ENCODE peak calls at places on chromosomes 13 and 19, in six cellular contexts. I is heart left ventricle; X is CD8-positive, alpha-beta memory T cell; G is CD8-positive, alpha-beta T cell; F is breast epithelium; D is adrenal gland. Z is an unnamed sample.

GRCh38 chr19:49807888-49808675 is 5.0 kb downstream of the FUZ start:
- DNase-seq in I (no peak), X (no peak), G (no peak), F (no peak), D (no peak), Z (no peak)

GRCh38 chr13:21061077-21061945 is at the start of gene LATS2:
- DNase-seq in I (peak; percentile 98), X (peak; percentile 43), G (peak; percentile 69), F (peak; percentile 95), D (peak; percentile 98), Z (peak; percentile 99)

GRCh38 chr19:19274716-19275115 is 1.6 kb upstream of the TM6SF2 start:
- DNase-seq in I (no peak), X (no peak), G (no peak), F (no peak), D (no peak), Z (no peak)

GRCh38 chr19:1133471-1133929 is 29.7 kb downstream of the GPX4 start:
- DNase-seq in I (no peak), X (peak; percentile 61), G (peak; percentile 83), F (no peak), D (no peak), Z (no peak)

GRCh38 chr13:106625578-106625977 is 57.6 kb upstream of the ARGLU1 start:
- DNase-seq in I (no peak), X (no peak), G (no peak), F (no peak), D (no peak), Z (no peak)

GRCh38 chr13:98206946-98207345 is 29.9 kb upstream of the RNF113B start:
- DNase-seq in I (no peak), X (no peak), G (no peak), F (no peak), D (no peak), Z (no peak)

GRCh38 chr19:7833225-7834156 is 3.5 kb downstream of the EVI5L start:
- DNase-seq in I (peak; percentile 81), X (no peak), G (no peak), F (no peak), D (no peak), Z (no peak)

GRCh38 chr19:40754611-40755247 is 3.7 kb downstream of the SNRPA start:
- DNase-seq in I (no peak), X (no peak), G (no peak), F (no peak), D (peak; percentile 57), Z (no peak)

DNA sequence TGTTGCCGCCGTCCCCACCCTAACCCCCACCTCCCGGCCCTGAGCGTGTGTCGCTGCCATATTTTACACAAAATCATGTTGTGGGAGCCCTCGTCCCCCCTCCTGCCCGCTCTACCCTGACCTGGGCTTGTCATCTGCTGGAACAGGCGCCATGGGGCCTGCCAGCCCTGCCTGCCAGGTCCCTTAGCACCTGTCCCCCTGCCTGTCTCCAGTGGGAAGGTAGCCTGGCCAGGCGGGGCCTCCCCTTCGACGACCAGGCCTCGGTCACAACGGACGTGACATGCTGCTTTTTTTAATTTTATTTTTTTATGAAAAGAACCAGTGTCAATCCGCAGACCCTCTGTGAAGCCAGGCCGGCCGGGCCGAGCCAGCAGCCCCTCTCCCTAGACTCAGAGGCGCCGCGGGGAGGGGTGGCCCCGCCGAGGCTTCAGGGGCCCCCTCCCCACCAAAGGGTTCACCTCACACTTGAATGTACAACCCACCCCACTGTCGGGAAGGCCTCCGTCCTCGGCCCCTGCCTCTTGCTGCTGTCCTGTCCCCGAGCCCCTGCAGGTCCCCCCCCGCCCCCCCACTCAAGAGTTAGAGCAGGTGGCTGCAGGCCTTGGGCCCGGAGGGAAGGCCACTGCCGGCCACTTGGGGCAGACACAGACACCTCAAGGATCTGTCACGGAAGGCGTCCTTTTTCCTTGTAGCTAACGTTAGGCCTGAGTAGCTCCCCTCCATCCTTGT is 6.4 kb downstream of the YIPF2 start:
- DNase-seq in I (peak; percentile 64), X (no peak), G (no peak), F (no peak), D (peak; percentile 25), Z (no peak)
- H3K36me3 ChIP-seq in I (peaks cover 73% of the 10 kb centered on the region), X (no peaks in the 10 kb centered on the region), G (peaks cover 3% of the 10 kb centered on the region), F (no peaks in the 10 kb centered on the region), D (no peaks in the 10 kb centered on the region), Z (no peaks in the 10 kb centered on the region)

DNA sequence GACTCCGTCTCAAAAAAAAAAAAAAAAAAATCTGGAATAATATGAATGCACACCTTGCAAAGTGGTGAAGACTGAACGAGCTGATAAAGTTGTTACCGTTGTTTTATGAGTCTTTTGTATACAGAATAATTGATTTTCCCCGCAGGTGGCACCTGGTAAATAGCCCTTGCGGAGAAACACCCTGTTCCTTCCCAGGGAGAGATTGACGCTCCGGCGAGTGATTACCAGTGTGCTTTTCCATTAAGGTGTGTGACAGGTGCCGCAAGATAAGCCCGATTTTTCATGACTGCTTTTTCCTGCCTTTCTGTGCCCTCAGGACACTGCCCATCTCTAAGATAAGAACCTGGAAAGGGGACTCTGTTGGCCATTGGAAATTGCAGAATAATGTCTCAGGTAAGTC is 943 bp downstream of the ZNF302 start:
- DNase-seq in I (no peak), X (no peak), G (no peak), F (no peak), D (no peak), Z (no peak)
- H3K36me3 ChIP-seq in I (peaks cover 44% of the 10 kb centered on the region), X (peaks cover 31% of the 10 kb centered on the region), G (peaks cover 28% of the 10 kb centered on the region), F (peaks cover 6% of the 10 kb centered on the region), D (no peaks in the 10 kb centered on the region), Z (peaks cover 5% of the 10 kb centered on the region)

GRCh38 chr19:10796653-10797052 is 39.4 kb downstream of the TMED1 start:
- DNase-seq in I (no peak), X (no peak), G (no peak), F (no peak), D (no peak), Z (no peak)
- H3K36me3 ChIP-seq in I (peaks cover 98% of the 10 kb centered on the region), X (peaks cover 28% of the 10 kb centered on the region), G (peaks cover 43% of the 10 kb centered on the region), F (peaks cover 7% of the 10 kb centered on the region), D (no peaks in the 10 kb centered on the region), Z (no peaks in the 10 kb centered on the region)

DNA sequence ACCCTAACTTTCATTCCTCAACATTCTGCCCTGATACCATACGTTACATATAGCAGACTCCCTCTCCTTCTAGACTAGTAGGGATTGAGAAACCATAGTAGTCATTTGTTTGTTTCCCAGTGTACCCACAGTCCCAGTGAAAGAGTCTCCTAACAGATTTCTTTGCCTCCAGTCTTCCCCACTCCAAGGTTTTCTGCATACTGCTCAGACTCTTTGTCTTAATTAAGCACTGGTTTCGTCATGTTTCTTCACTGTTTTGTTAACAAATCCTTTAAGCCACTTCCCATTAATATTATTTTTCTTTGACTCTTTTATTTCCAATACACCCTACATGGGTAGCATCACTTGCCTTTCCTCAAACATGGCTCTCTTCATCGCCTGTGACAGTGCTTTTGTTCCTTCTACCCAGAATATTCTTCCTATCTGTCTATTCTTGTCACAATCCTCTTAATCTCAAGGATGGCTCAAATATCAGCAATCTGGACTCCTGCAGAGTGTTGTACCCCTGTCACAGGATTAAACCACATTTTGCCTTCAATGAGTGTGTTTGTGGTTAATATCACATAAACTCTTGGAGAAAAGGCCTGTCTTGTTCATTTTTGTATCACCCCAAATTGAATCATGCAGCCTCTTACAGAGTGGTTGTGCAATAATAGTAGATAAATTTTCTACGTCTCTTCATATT is 92.7 kb upstream of the KLF12 start:
- DNase-seq in I (no peak), X (no peak), G (no peak), F (no peak), D (no peak), Z (no peak)
- H3K36me3 ChIP-seq in I (no peaks in the 10 kb centered on the region), X (no peaks in the 10 kb centered on the region), G (no peaks in the 10 kb centered on the region), F (no peaks in the 10 kb centered on the region), D (no peaks in the 10 kb centered on the region), Z (no peaks in the 10 kb centered on the region)

GRCh38 chr13:113632706-113633484 is 25.1 kb downstream of the ATP4B start:
- DNase-seq in I (peak; percentile 35), X (no peak), G (no peak), F (no peak), D (no peak), Z (peak; percentile 49)

GRCh38 chr13:113635048-113635420 is 23.0 kb downstream of the ATP4B start:
- DNase-seq in I (peak; percentile 54), X (no peak), G (no peak), F (no peak), D (no peak), Z (peak; percentile 68)

GRCh38 chr13:113634279-113635047 is 23.5 kb downstream of the ATP4B start:
- DNase-seq in I (peak; percentile 9), X (peak; percentile 73), G (no peak), F (no peak), D (no peak), Z (no peak)

GRCh38 chr13:113631341-113632095 is 26.5 kb downstream of the ATP4B start:
- DNase-seq in I (peak; percentile 34), X (no peak), G (no peak), F (no peak), D (no peak), Z (peak; percentile 62)

GRCh38 chr13:113633485-113633873 is 24.5 kb downstream of the ATP4B start:
- DNase-seq in I (no peak), X (no peak), G (no peak), F (no peak), D (no peak), Z (peak; percentile 62)
- H3K36me3 ChIP-seq in I (peaks cover 66% of the 10 kb centered on the region), X (peaks cover 6% of the 10 kb centered on the region), G (peaks cover 21% of the 10 kb centered on the region), F (no peaks in the 10 kb centered on the region), D (no peaks in the 10 kb centered on the region), Z (no peaks in the 10 kb centered on the region)

Z was measured in aorta.